ENCODE peak calls at places on chromosome 19, in five cellular contexts. One of them, this sample, is unnamed.

GRCh38 chr19:14127929-14128509 is 8.4 kb downstream of the ASF1B start:
- DNase-seq in AG04450: no peak
- DNase-seq in transverse colon: no peak
- DNase-seq in fibroblast of pulmonary artery: peak
- DNase-seq in CD8-positive, alpha-beta T cell: no peak
- DNase-seq in this sample: peak

GRCh38 chr19:16382775-16383543 is 58.3 kb downstream of the KLF2 start:
- DNase-seq in fibroblast of pulmonary artery: peak
- DNase-seq in transverse colon: peak
- DNase-seq in AG04450: peak
- DNase-seq in CD8-positive, alpha-beta T cell: peak
- DNase-seq in this sample: peak

GRCh38 chr19:5107432-5108122 is 138.7 kb downstream of the KDM4B start:
- DNase-seq in CD8-positive, alpha-beta T cell: no peak
- DNase-seq in AG04450: no peak
- DNase-seq in fibroblast of pulmonary artery: no peak
- DNase-seq in transverse colon: no peak
- DNase-seq in this sample: no peak

GRCh38 chr19:30082168-30082567 is 140.1 kb downstream of the URI1 start:
- DNase-seq in fibroblast of pulmonary artery: no peak
- DNase-seq in CD8-positive, alpha-beta T cell: no peak
- DNase-seq in AG04450: no peak
- DNase-seq in transverse colon: no peak
- DNase-seq in this sample: no peak

GRCh38 chr19:4866595-4867424 is 657 bp downstream of the PLIN3 start:
- DNase-seq in transverse colon: peak
- DNase-seq in AG04450: no peak
- DNase-seq in CD8-positive, alpha-beta T cell: peak
- DNase-seq in fibroblast of pulmonary artery: peak
- DNase-seq in this sample: peak

GRCh38 chr19:8451885-8452284 is 7.1 kb downstream of the HNRNPM start:
- DNase-seq in CD8-positive, alpha-beta T cell: peak
- DNase-seq in transverse colon: no peak
- DNase-seq in fibroblast of pulmonary artery: peak
- DNase-seq in AG04450: no peak
- DNase-seq in this sample: no peak

GRCh38 chr19:7506385-7507328 is 9.2 kb upstream of the ZNF358 start:
- DNase-seq in CD8-positive, alpha-beta T cell: peak
- DNase-seq in AG04450: no peak
- DNase-seq in fibroblast of pulmonary artery: peak
- DNase-seq in transverse colon: peak
- DNase-seq in this sample: peak

GRCh38 chr19:5048727-5049553 is 80.0 kb downstream of the KDM4B start:
- DNase-seq in transverse colon: peak
- DNase-seq in fibroblast of pulmonary artery: peak
- DNase-seq in AG04450: no peak
- DNase-seq in CD8-positive, alpha-beta T cell: no peak
- DNase-seq in this sample: no peak

GRCh38 chr19:50334741-50335421 is 5.7 kb upstream of the KCNC3 start:
- DNase-seq in AG04450: no peak
- DNase-seq in CD8-positive, alpha-beta T cell: no peak
- DNase-seq in fibroblast of pulmonary artery: no peak
- DNase-seq in transverse colon: no peak
- DNase-seq in this sample: no peak

GRCh38 chr19:42254083-42254849 is 662 bp downstream of the ERF start:
- DNase-seq in AG04450: no peak
- DNase-seq in transverse colon: peak
- DNase-seq in fibroblast of pulmonary artery: peak
- DNase-seq in CD8-positive, alpha-beta T cell: peak
- DNase-seq in this sample: peak

GRCh38 chr19:6219592-6220290 is 60.0 kb downstream of the MLLT1 start:
- DNase-seq in CD8-positive, alpha-beta T cell: no peak
- DNase-seq in AG04450: no peak
- DNase-seq in fibroblast of pulmonary artery: peak
- DNase-seq in transverse colon: no peak
- DNase-seq in this sample: no peak

GRCh38 chr19:56217039-56217949 is 15.2 kb downstream of the ZSCAN5C start:
- DNase-seq in transverse colon: no peak
- DNase-seq in CD8-positive, alpha-beta T cell: no peak
- DNase-seq in fibroblast of pulmonary artery: peak
- DNase-seq in AG04450: no peak
- DNase-seq in this sample: no peak

GRCh38 chr19:39913682-39914333 is 20.6 kb downstream of the FCGBP start:
- DNase-seq in CD8-positive, alpha-beta T cell: no peak
- DNase-seq in fibroblast of pulmonary artery: no peak
- DNase-seq in AG04450: no peak
- DNase-seq in transverse colon: peak
- DNase-seq in this sample: no peak

GRCh38 chr19:3034845-3035541 is 5.9 kb upstream of the TLE2 start:
- DNase-seq in CD8-positive, alpha-beta T cell: peak
- DNase-seq in AG04450: no peak
- DNase-seq in transverse colon: peak
- DNase-seq in fibroblast of pulmonary artery: peak
- DNase-seq in this sample: peak

GRCh38 chr19:13588953-13589833 is 82.9 kb upstream of the CACNA1A start:
- DNase-seq in transverse colon: peak
- DNase-seq in CD8-positive, alpha-beta T cell: peak
- DNase-seq in fibroblast of pulmonary artery: peak
- DNase-seq in AG04450: peak
- DNase-seq in this sample: peak

GRCh38 chr19:5903502-5904301 is at the start of gene NDUFA11:
- DNase-seq in transverse colon: peak
- DNase-seq in AG04450: peak
- DNase-seq in fibroblast of pulmonary artery: peak
- DNase-seq in CD8-positive, alpha-beta T cell: peak
- DNase-seq in this sample: peak

GRCh38 chr19:41192574-41193419 is at the start of gene CYP2S1:
- DNase-seq in AG04450: no peak
- DNase-seq in CD8-positive, alpha-beta T cell: no peak
- DNase-seq in transverse colon: peak
- DNase-seq in fibroblast of pulmonary artery: no peak
- DNase-seq in this sample: no peak

GRCh38 chr19:11138659-11139526 is 16.7 kb downstream of the SPC24 start:
- DNase-seq in fibroblast of pulmonary artery: peak
- DNase-seq in transverse colon: peak
- DNase-seq in CD8-positive, alpha-beta T cell: no peak
- DNase-seq in AG04450: no peak
- DNase-seq in this sample: no peak

GRCh38 chr19:12034610-12035009 is 869 bp downstream of the ZNF433 start:
- DNase-seq in CD8-positive, alpha-beta T cell: no peak
- DNase-seq in fibroblast of pulmonary artery: no peak
- DNase-seq in transverse colon: no peak
- DNase-seq in AG04450: no peak
- DNase-seq in this sample: no peak

GRCh38 chr19:39413269-39413902 is 917 bp downstream of the PLEKHG2 start:
- DNase-seq in transverse colon: peak
- DNase-seq in CD8-positive, alpha-beta T cell: peak
- DNase-seq in AG04450: no peak
- DNase-seq in fibroblast of pulmonary artery: peak
- DNase-seq in this sample: peak

GRCh38 chr19:14577885-14578427 is 4.9 kb upstream of the CLEC17A start:
- DNase-seq in AG04450: no peak
- DNase-seq in CD8-positive, alpha-beta T cell: no peak
- DNase-seq in fibroblast of pulmonary artery: no peak
- DNase-seq in transverse colon: no peak
- DNase-seq in this sample: peak

GRCh38 chr19:4054471-4055208 is 12.1 kb downstream of the ZBTB7A start:
- DNase-seq in CD8-positive, alpha-beta T cell: no peak
- DNase-seq in AG04450: no peak
- DNase-seq in transverse colon: no peak
- DNase-seq in fibroblast of pulmonary artery: no peak
- DNase-seq in this sample: no peak

GRCh38 chr19:5150331-5150901 is 181.5 kb downstream of the KDM4B start:
- DNase-seq in transverse colon: no peak
- DNase-seq in fibroblast of pulmonary artery: no peak
- DNase-seq in AG04450: no peak
- DNase-seq in CD8-positive, alpha-beta T cell: no peak
- DNase-seq in this sample: no peak

GRCh38 chr19:33419763-33420080 is 46.2 kb downstream of the CEBPG start:
- DNase-seq in fibroblast of pulmonary artery: no peak
- DNase-seq in AG04450: no peak
- DNase-seq in CD8-positive, alpha-beta T cell: no peak
- DNase-seq in transverse colon: no peak
- DNase-seq in this sample: no peak

GRCh38 chr19:4140237-4140711 is 13.2 kb upstream of the CREB3L3 start:
- DNase-seq in AG04450: peak
- DNase-seq in fibroblast of pulmonary artery: peak
- DNase-seq in transverse colon: peak
- DNase-seq in CD8-positive, alpha-beta T cell: no peak
- DNase-seq in this sample: peak

GRCh38 chr19:13043285-13043684 is 48.0 kb downstream of the NFIX start:
- DNase-seq in AG04450: no peak
- DNase-seq in fibroblast of pulmonary artery: no peak
- DNase-seq in CD8-positive, alpha-beta T cell: no peak
- DNase-seq in transverse colon: no peak
- DNase-seq in this sample: no peak

GRCh38 chr19:4713384-4713951 is 10.2 kb downstream of the DPP9 start:
- DNase-seq in fibroblast of pulmonary artery: peak
- DNase-seq in transverse colon: peak
- DNase-seq in CD8-positive, alpha-beta T cell: no peak
- DNase-seq in AG04450: peak
- DNase-seq in this sample: no peak

GRCh38 chr19:384801-385169 is 24.2 kb downstream of the C2CD4C start:
- DNase-seq in fibroblast of pulmonary artery: no peak
- DNase-seq in AG04450: no peak
- DNase-seq in transverse colon: no peak
- DNase-seq in CD8-positive, alpha-beta T cell: no peak
- DNase-seq in this sample: peak

GRCh38 chr19:49895566-49896297 is 955 bp downstream of the IL4I1 start:
- DNase-seq in CD8-positive, alpha-beta T cell: no peak
- DNase-seq in AG04450: no peak
- DNase-seq in fibroblast of pulmonary artery: no peak
- DNase-seq in transverse colon: no peak
- DNase-seq in this sample: peak

GRCh38 chr19:4069331-4069959 is 2.7 kb upstream of the ZBTB7A start:
- DNase-seq in transverse colon: peak
- DNase-seq in AG04450: no peak
- DNase-seq in fibroblast of pulmonary artery: no peak
- DNase-seq in CD8-positive, alpha-beta T cell: peak
- DNase-seq in this sample: no peak

GRCh38 chr19:33193864-33194362 is at the start of gene LRP3:
- DNase-seq in AG04450: no peak
- DNase-seq in transverse colon: peak
- DNase-seq in CD8-positive, alpha-beta T cell: no peak
- DNase-seq in fibroblast of pulmonary artery: peak
- DNase-seq in this sample: no peak

GRCh38 chr19:29329460-29330134 is 116.6 kb upstream of the UQCRFS1 start:
- DNase-seq in fibroblast of pulmonary artery: no peak
- DNase-seq in transverse colon: no peak
- DNase-seq in AG04450: no peak
- DNase-seq in CD8-positive, alpha-beta T cell: no peak
- DNase-seq in this sample: peak

GRCh38 chr19:39126312-39126561 is 651 bp downstream of the PAK4 start:
- DNase-seq in AG04450: no peak
- DNase-seq in transverse colon: no peak
- DNase-seq in CD8-positive, alpha-beta T cell: no peak
- DNase-seq in fibroblast of pulmonary artery: no peak
- DNase-seq in this sample: no peak

GRCh38 chr19:16435238-16435911 is 36.4 kb downstream of the EPS15L1 start:
- DNase-seq in AG04450: peak
- DNase-seq in CD8-positive, alpha-beta T cell: peak
- DNase-seq in fibroblast of pulmonary artery: peak
- DNase-seq in transverse colon: peak
- DNase-seq in this sample: no peak

GRCh38 chr19:34841780-34842179 is 68.8 kb upstream of the ZNF599 start:
- DNase-seq in AG04450: no peak
- DNase-seq in transverse colon: no peak
- DNase-seq in CD8-positive, alpha-beta T cell: no peak
- DNase-seq in fibroblast of pulmonary artery: no peak
- DNase-seq in this sample: no peak

GRCh38 chr19:34838248-34838647 is 65.2 kb upstream of the ZNF599 start:
- DNase-seq in AG04450: no peak
- DNase-seq in transverse colon: no peak
- DNase-seq in CD8-positive, alpha-beta T cell: no peak
- DNase-seq in fibroblast of pulmonary artery: peak
- DNase-seq in this sample: no peak

GRCh38 chr19:34835952-34836351 is 62.9 kb upstream of the ZNF599 start:
- DNase-seq in AG04450: no peak
- DNase-seq in CD8-positive, alpha-beta T cell: no peak
- DNase-seq in transverse colon: no peak
- DNase-seq in fibroblast of pulmonary artery: no peak
- DNase-seq in this sample: no peak

GRCh38 chr19:34837262-34837661 is 64.2 kb upstream of the ZNF599 start:
- DNase-seq in AG04450: no peak
- DNase-seq in transverse colon: peak
- DNase-seq in fibroblast of pulmonary artery: peak
- DNase-seq in CD8-positive, alpha-beta T cell: no peak
- DNase-seq in this sample: no peak

GRCh38 chr19:34838753-34839431 is 65.9 kb upstream of the ZNF599 start:
- DNase-seq in AG04450: no peak
- DNase-seq in transverse colon: peak
- DNase-seq in CD8-positive, alpha-beta T cell: no peak
- DNase-seq in fibroblast of pulmonary artery: peak
- DNase-seq in this sample: no peak
- TF ChIP-seq CTCF in AG04450: peak
- TF ChIP-seq CTCF in transverse colon: peak
- TF ChIP-seq CTCF in CD8-positive, alpha-beta T cell: no peak
- TF ChIP-seq CTCF in fibroblast of pulmonary artery: peak
- TF ChIP-seq CTCF in this sample: no peak

GRCh38 chr19:52102163-52102562 is 6.6 kb upstream of the ZNF841 start:
- DNase-seq in fibroblast of pulmonary artery: no peak
- DNase-seq in transverse colon: no peak
- DNase-seq in AG04450: no peak
- DNase-seq in CD8-positive, alpha-beta T cell: no peak
- DNase-seq in this sample: no peak
- H3K4me3 ChIP-seq in fibroblast of pulmonary artery: no peak
- H3K4me3 ChIP-seq in transverse colon: no peak
- H3K4me3 ChIP-seq in AG04450: no peak
- H3K4me3 ChIP-seq in CD8-positive, alpha-beta T cell: no peak
- H3K4me3 ChIP-seq in this sample: no peak

GRCh38 chr19:35851213-35852028 is 883 bp downstream of the NPHS1 start:
- DNase-seq in CD8-positive, alpha-beta T cell: no peak
- DNase-seq in transverse colon: no peak
- DNase-seq in fibroblast of pulmonary artery: no peak
- DNase-seq in AG04450: no peak
- DNase-seq in this sample: no peak
- TF ChIP-seq CTCF in CD8-positive, alpha-beta T cell: no peak
- TF ChIP-seq CTCF in transverse colon: no peak
- TF ChIP-seq CTCF in fibroblast of pulmonary artery: no peak
- TF ChIP-seq CTCF in AG04450: no peak
- TF ChIP-seq CTCF in this sample: no peak

GRCh38 chr19:17454579-17454978 is 6.1 kb upstream of the TMEM221 start:
- DNase-seq in AG04450: no peak
- DNase-seq in fibroblast of pulmonary artery: no peak
- DNase-seq in CD8-positive, alpha-beta T cell: no peak
- DNase-seq in transverse colon: no peak
- DNase-seq in this sample: no peak

GRCh38 chr19:17447704-17448189 is 721 bp downstream of the TMEM221 start:
- DNase-seq in fibroblast of pulmonary artery: no peak
- DNase-seq in transverse colon: no peak
- DNase-seq in AG04450: no peak
- DNase-seq in CD8-positive, alpha-beta T cell: no peak
- DNase-seq in this sample: no peak

GRCh38 chr19:17448190-17448967 is at the start of gene TMEM221:
- DNase-seq in fibroblast of pulmonary artery: peak
- DNase-seq in transverse colon: peak
- DNase-seq in AG04450: no peak
- DNase-seq in CD8-positive, alpha-beta T cell: peak
- DNase-seq in this sample: peak

GRCh38 chr19:17451820-17452219 is 3.4 kb upstream of the TMEM221 start:
- DNase-seq in AG04450: no peak
- DNase-seq in CD8-positive, alpha-beta T cell: no peak
- DNase-seq in transverse colon: no peak
- DNase-seq in fibroblast of pulmonary artery: no peak
- DNase-seq in this sample: no peak

GRCh38 chr19:17450264-17451075 is 2.0 kb upstream of the TMEM221 start:
- DNase-seq in AG04450: no peak
- DNase-seq in fibroblast of pulmonary artery: no peak
- DNase-seq in CD8-positive, alpha-beta T cell: no peak
- DNase-seq in transverse colon: no peak
- DNase-seq in this sample: peak
- H3K4me3 ChIP-seq in AG04450: no peak
- H3K4me3 ChIP-seq in fibroblast of pulmonary artery: no peak
- H3K4me3 ChIP-seq in CD8-positive, alpha-beta T cell: no peak
- H3K4me3 ChIP-seq in transverse colon: no peak
- H3K4me3 ChIP-seq in this sample: no peak